ENCODE peak calls at places on chromosomes 13 and 19, in nine cellular contexts. One of them, this sample, is unnamed.

GRCh38 chr13:45989607-45990006 is 62.9 kb downstream of the ZC3H13 start:
- DNase-seq in NB4: no peak
- DNase-seq in effector memory CD4-positive, alpha-beta T cell: no peak
- DNase-seq in stimulated activated CD4-positive, alpha-beta T cell treated with anti-CD3 and anti-CD28 coated beads, Interleukin-4, amount 100 ng/mL, for 4 hours: no peak
- DNase-seq in SK-N-SH: no peak
- DNase-seq in AG09309: peak; percentile 42
- DNase-seq in T-helper 1 cell: no peak
- DNase-seq in breast epithelium: no peak
- DNase-seq in BE2C: no peak
- DNase-seq in this sample: no peak

GRCh38 chr13:31909889-31910551 is 121.6 kb upstream of the FRY start:
- DNase-seq in NB4: peak; percentile 81
- DNase-seq in effector memory CD4-positive, alpha-beta T cell: peak; percentile 42
- DNase-seq in stimulated activated CD4-positive, alpha-beta T cell treated with anti-CD3 and anti-CD28 coated beads, Interleukin-4, amount 100 ng/mL, for 4 hours: peak; percentile 10
- DNase-seq in SK-N-SH: peak; percentile 18
- DNase-seq in AG09309: no peak
- DNase-seq in T-helper 1 cell: peak; percentile 27
- DNase-seq in breast epithelium: no peak
- DNase-seq in BE2C: peak; percentile 69
- DNase-seq in this sample: peak; percentile 43

GRCh38 chr13:77740931-77741586 is 43.6 kb downstream of the SLAIN1 start:
- DNase-seq in NB4: no peak
- DNase-seq in effector memory CD4-positive, alpha-beta T cell: no peak
- DNase-seq in stimulated activated CD4-positive, alpha-beta T cell treated with anti-CD3 and anti-CD28 coated beads, Interleukin-4, amount 100 ng/mL, for 4 hours: no peak
- DNase-seq in SK-N-SH: no peak
- DNase-seq in AG09309: no peak
- DNase-seq in T-helper 1 cell: no peak
- DNase-seq in breast epithelium: no peak
- DNase-seq in BE2C: no peak
- DNase-seq in this sample: no peak

GRCh38 chr19:10567696-10568443 is 909 bp downstream of the CDKN2D start:
- DNase-seq in NB4: peak; percentile 35
- DNase-seq in effector memory CD4-positive, alpha-beta T cell: peak; percentile 17
- DNase-seq in stimulated activated CD4-positive, alpha-beta T cell treated with anti-CD3 and anti-CD28 coated beads, Interleukin-4, amount 100 ng/mL, for 4 hours: peak; percentile 13
- DNase-seq in SK-N-SH: no peak
- DNase-seq in AG09309: no peak
- DNase-seq in T-helper 1 cell: no peak
- DNase-seq in breast epithelium: no peak
- DNase-seq in BE2C: no peak
- DNase-seq in this sample: no peak

GRCh38 chr19:4504874-4505569 is 13.3 kb downstream of the PLIN4 start:
- DNase-seq in NB4: peak; percentile 48
- DNase-seq in effector memory CD4-positive, alpha-beta T cell: no peak
- DNase-seq in stimulated activated CD4-positive, alpha-beta T cell treated with anti-CD3 and anti-CD28 coated beads, Interleukin-4, amount 100 ng/mL, for 4 hours: no peak
- DNase-seq in SK-N-SH: no peak
- DNase-seq in AG09309: no peak
- DNase-seq in T-helper 1 cell: no peak
- DNase-seq in breast epithelium: no peak
- DNase-seq in BE2C: no peak
- DNase-seq in this sample: no peak

GRCh38 chr19:54586397-54586796 is 7.0 kb upstream of the LILRA1 start:
- DNase-seq in NB4: no peak
- DNase-seq in effector memory CD4-positive, alpha-beta T cell: no peak
- DNase-seq in stimulated activated CD4-positive, alpha-beta T cell treated with anti-CD3 and anti-CD28 coated beads, Interleukin-4, amount 100 ng/mL, for 4 hours: no peak
- DNase-seq in SK-N-SH: no peak
- DNase-seq in AG09309: no peak
- DNase-seq in T-helper 1 cell: no peak
- DNase-seq in breast epithelium: no peak
- DNase-seq in BE2C: no peak
- DNase-seq in this sample: no peak

GRCh38 chr13:21686761-21687391 is 16.0 kb downstream of the FGF9 start:
- DNase-seq in NB4: no peak
- DNase-seq in effector memory CD4-positive, alpha-beta T cell: no peak
- DNase-seq in stimulated activated CD4-positive, alpha-beta T cell treated with anti-CD3 and anti-CD28 coated beads, Interleukin-4, amount 100 ng/mL, for 4 hours: no peak
- DNase-seq in SK-N-SH: no peak
- DNase-seq in AG09309: no peak
- DNase-seq in T-helper 1 cell: no peak
- DNase-seq in breast epithelium: no peak
- DNase-seq in BE2C: no peak
- DNase-seq in this sample: no peak

GRCh38 chr19:46605356-46605821 is 4.3 kb downstream of the CALM3 start:
- DNase-seq in NB4: no peak
- DNase-seq in effector memory CD4-positive, alpha-beta T cell: no peak
- DNase-seq in stimulated activated CD4-positive, alpha-beta T cell treated with anti-CD3 and anti-CD28 coated beads, Interleukin-4, amount 100 ng/mL, for 4 hours: no peak
- DNase-seq in SK-N-SH: peak; percentile 17
- DNase-seq in AG09309: no peak
- DNase-seq in T-helper 1 cell: no peak
- DNase-seq in breast epithelium: no peak
- DNase-seq in BE2C: no peak
- DNase-seq in this sample: peak; percentile 15

GRCh38 chr13:76868451-76868850 is 17.8 kb downstream of the KCTD12 start:
- DNase-seq in NB4: no peak
- DNase-seq in effector memory CD4-positive, alpha-beta T cell: no peak
- DNase-seq in stimulated activated CD4-positive, alpha-beta T cell treated with anti-CD3 and anti-CD28 coated beads, Interleukin-4, amount 100 ng/mL, for 4 hours: no peak
- DNase-seq in SK-N-SH: no peak
- DNase-seq in AG09309: no peak
- DNase-seq in T-helper 1 cell: no peak
- DNase-seq in breast epithelium: no peak
- DNase-seq in BE2C: no peak
- DNase-seq in this sample: no peak

GRCh38 chr13:97268772-97269171 is 46.6 kb downstream of the MBNL2 start:
- DNase-seq in NB4: no peak
- DNase-seq in effector memory CD4-positive, alpha-beta T cell: no peak
- DNase-seq in stimulated activated CD4-positive, alpha-beta T cell treated with anti-CD3 and anti-CD28 coated beads, Interleukin-4, amount 100 ng/mL, for 4 hours: no peak
- DNase-seq in SK-N-SH: no peak
- DNase-seq in AG09309: no peak
- DNase-seq in T-helper 1 cell: no peak
- DNase-seq in breast epithelium: no peak
- DNase-seq in BE2C: no peak
- DNase-seq in this sample: no peak

GRCh38 chr19:48190288-48191284 is 20.1 kb downstream of the ZSWIM9 start:
- DNase-seq in NB4: peak; percentile 64
- DNase-seq in effector memory CD4-positive, alpha-beta T cell: peak; percentile 54
- DNase-seq in stimulated activated CD4-positive, alpha-beta T cell treated with anti-CD3 and anti-CD28 coated beads, Interleukin-4, amount 100 ng/mL, for 4 hours: peak; percentile 54
- DNase-seq in SK-N-SH: no peak
- DNase-seq in AG09309: no peak
- DNase-seq in T-helper 1 cell: no peak
- DNase-seq in breast epithelium: peak; percentile 37
- DNase-seq in BE2C: peak; percentile 85
- DNase-seq in this sample: peak; percentile 73

GRCh38 chr13:109387438-109387837 is 398.9 kb downstream of the IRS2 start:
- DNase-seq in NB4: peak; percentile 91
- DNase-seq in effector memory CD4-positive, alpha-beta T cell: no peak
- DNase-seq in stimulated activated CD4-positive, alpha-beta T cell treated with anti-CD3 and anti-CD28 coated beads, Interleukin-4, amount 100 ng/mL, for 4 hours: no peak
- DNase-seq in SK-N-SH: no peak
- DNase-seq in AG09309: no peak
- DNase-seq in T-helper 1 cell: no peak
- DNase-seq in breast epithelium: no peak
- DNase-seq in BE2C: no peak
- DNase-seq in this sample: no peak

GRCh38 chr19:47331490-47331889 is 485 bp upstream of the C5AR2 start:
- DNase-seq in NB4: no peak
- DNase-seq in effector memory CD4-positive, alpha-beta T cell: no peak
- DNase-seq in stimulated activated CD4-positive, alpha-beta T cell treated with anti-CD3 and anti-CD28 coated beads, Interleukin-4, amount 100 ng/mL, for 4 hours: no peak
- DNase-seq in SK-N-SH: no peak
- DNase-seq in AG09309: no peak
- DNase-seq in T-helper 1 cell: no peak
- DNase-seq in breast epithelium: no peak
- DNase-seq in BE2C: no peak
- DNase-seq in this sample: no peak

GRCh38 chr19:46210634-46211033 is 18.9 kb upstream of the IGFL1 start:
- DNase-seq in NB4: no peak
- DNase-seq in effector memory CD4-positive, alpha-beta T cell: no peak
- DNase-seq in stimulated activated CD4-positive, alpha-beta T cell treated with anti-CD3 and anti-CD28 coated beads, Interleukin-4, amount 100 ng/mL, for 4 hours: no peak
- DNase-seq in SK-N-SH: no peak
- DNase-seq in AG09309: no peak
- DNase-seq in T-helper 1 cell: no peak
- DNase-seq in breast epithelium: no peak
- DNase-seq in BE2C: no peak
- DNase-seq in this sample: no peak

GRCh38 chr13:49441846-49442245 is 2.0 kb downstream of the CAB39L start:
- DNase-seq in NB4: no peak
- DNase-seq in effector memory CD4-positive, alpha-beta T cell: no peak
- DNase-seq in stimulated activated CD4-positive, alpha-beta T cell treated with anti-CD3 and anti-CD28 coated beads, Interleukin-4, amount 100 ng/mL, for 4 hours: no peak
- DNase-seq in SK-N-SH: no peak
- DNase-seq in AG09309: no peak
- DNase-seq in T-helper 1 cell: no peak
- DNase-seq in breast epithelium: no peak
- DNase-seq in BE2C: no peak
- DNase-seq in this sample: no peak

GRCh38 chr13:95588721-95589120 is 36.2 kb downstream of the CLDN10 start:
- DNase-seq in NB4: peak; percentile 26
- DNase-seq in effector memory CD4-positive, alpha-beta T cell: no peak
- DNase-seq in stimulated activated CD4-positive, alpha-beta T cell treated with anti-CD3 and anti-CD28 coated beads, Interleukin-4, amount 100 ng/mL, for 4 hours: no peak
- DNase-seq in SK-N-SH: no peak
- DNase-seq in AG09309: peak; percentile 13
- DNase-seq in T-helper 1 cell: no peak
- DNase-seq in breast epithelium: no peak
- DNase-seq in BE2C: no peak
- DNase-seq in this sample: no peak

GRCh38 chr13:100044936-100045335 is 44.0 kb upstream of the PCCA start:
- DNase-seq in NB4: no peak
- DNase-seq in effector memory CD4-positive, alpha-beta T cell: no peak
- DNase-seq in stimulated activated CD4-positive, alpha-beta T cell treated with anti-CD3 and anti-CD28 coated beads, Interleukin-4, amount 100 ng/mL, for 4 hours: no peak
- DNase-seq in SK-N-SH: no peak
- DNase-seq in AG09309: no peak
- DNase-seq in T-helper 1 cell: no peak
- DNase-seq in breast epithelium: no peak
- DNase-seq in BE2C: no peak
- DNase-seq in this sample: no peak

GRCh38 chr13:42373048-42373812 is 101.3 kb downstream of the AKAP11 start:
- DNase-seq in NB4: no peak
- DNase-seq in effector memory CD4-positive, alpha-beta T cell: no peak
- DNase-seq in stimulated activated CD4-positive, alpha-beta T cell treated with anti-CD3 and anti-CD28 coated beads, Interleukin-4, amount 100 ng/mL, for 4 hours: no peak
- DNase-seq in SK-N-SH: no peak
- DNase-seq in AG09309: no peak
- DNase-seq in T-helper 1 cell: no peak
- DNase-seq in breast epithelium: no peak
- DNase-seq in BE2C: no peak
- DNase-seq in this sample: no peak

GRCh38 chr13:20882206-20882605 is 20.3 kb downstream of the XPO4 start:
- DNase-seq in NB4: no peak
- DNase-seq in effector memory CD4-positive, alpha-beta T cell: no peak
- DNase-seq in stimulated activated CD4-positive, alpha-beta T cell treated with anti-CD3 and anti-CD28 coated beads, Interleukin-4, amount 100 ng/mL, for 4 hours: no peak
- DNase-seq in SK-N-SH: no peak
- DNase-seq in AG09309: no peak
- DNase-seq in T-helper 1 cell: no peak
- DNase-seq in breast epithelium: no peak
- DNase-seq in BE2C: no peak
- DNase-seq in this sample: peak; percentile 44

GRCh38 chr13:106362637-106363036 is 172.8 kb downstream of the EFNB2 start:
- DNase-seq in NB4: no peak
- DNase-seq in effector memory CD4-positive, alpha-beta T cell: no peak
- DNase-seq in stimulated activated CD4-positive, alpha-beta T cell treated with anti-CD3 and anti-CD28 coated beads, Interleukin-4, amount 100 ng/mL, for 4 hours: no peak
- DNase-seq in SK-N-SH: peak; percentile 42
- DNase-seq in AG09309: no peak
- DNase-seq in T-helper 1 cell: no peak
- DNase-seq in breast epithelium: no peak
- DNase-seq in BE2C: no peak
- DNase-seq in this sample: no peak

GRCh38 chr19:57465680-57466381 is 8.9 kb upstream of the VN1R1 start:
- DNase-seq in NB4: peak; percentile 62
- DNase-seq in effector memory CD4-positive, alpha-beta T cell: no peak
- DNase-seq in stimulated activated CD4-positive, alpha-beta T cell treated with anti-CD3 and anti-CD28 coated beads, Interleukin-4, amount 100 ng/mL, for 4 hours: no peak
- DNase-seq in SK-N-SH: peak; percentile 48
- DNase-seq in AG09309: no peak
- DNase-seq in T-helper 1 cell: no peak
- DNase-seq in breast epithelium: no peak
- DNase-seq in BE2C: peak; percentile 36
- DNase-seq in this sample: peak; percentile 62

GRCh38 chr13:110379905-110380341 is 72.8 kb downstream of the COL4A2 start:
- DNase-seq in NB4: no peak
- DNase-seq in effector memory CD4-positive, alpha-beta T cell: no peak
- DNase-seq in stimulated activated CD4-positive, alpha-beta T cell treated with anti-CD3 and anti-CD28 coated beads, Interleukin-4, amount 100 ng/mL, for 4 hours: no peak
- DNase-seq in SK-N-SH: no peak
- DNase-seq in AG09309: no peak
- DNase-seq in T-helper 1 cell: no peak
- DNase-seq in breast epithelium: no peak
- DNase-seq in BE2C: no peak
- DNase-seq in this sample: no peak

GRCh38 chr13:46168341-46168740 is 13.6 kb downstream of the LCP1 start:
- DNase-seq in NB4: peak; percentile 96
- DNase-seq in effector memory CD4-positive, alpha-beta T cell: peak; percentile 59
- DNase-seq in stimulated activated CD4-positive, alpha-beta T cell treated with anti-CD3 and anti-CD28 coated beads, Interleukin-4, amount 100 ng/mL, for 4 hours: peak; percentile 62
- DNase-seq in SK-N-SH: no peak
- DNase-seq in AG09309: no peak
- DNase-seq in T-helper 1 cell: peak; percentile 47
- DNase-seq in breast epithelium: peak; percentile 58
- DNase-seq in BE2C: no peak
- DNase-seq in this sample: no peak

GRCh38 chr13:100389617-100390016 is 199.0 kb downstream of the GGACT start:
- DNase-seq in NB4: peak; percentile 59
- DNase-seq in effector memory CD4-positive, alpha-beta T cell: no peak
- DNase-seq in stimulated activated CD4-positive, alpha-beta T cell treated with anti-CD3 and anti-CD28 coated beads, Interleukin-4, amount 100 ng/mL, for 4 hours: no peak
- DNase-seq in SK-N-SH: no peak
- DNase-seq in AG09309: no peak
- DNase-seq in T-helper 1 cell: no peak
- DNase-seq in breast epithelium: no peak
- DNase-seq in BE2C: peak; percentile 32
- DNase-seq in this sample: no peak

GRCh38 chr19:31613683-31614219 is 264.5 kb upstream of the TSHZ3 start:
- DNase-seq in NB4: no peak
- DNase-seq in effector memory CD4-positive, alpha-beta T cell: no peak
- DNase-seq in stimulated activated CD4-positive, alpha-beta T cell treated with anti-CD3 and anti-CD28 coated beads, Interleukin-4, amount 100 ng/mL, for 4 hours: no peak
- DNase-seq in SK-N-SH: peak; percentile 27
- DNase-seq in AG09309: no peak
- DNase-seq in T-helper 1 cell: no peak
- DNase-seq in breast epithelium: no peak
- DNase-seq in BE2C: no peak
- DNase-seq in this sample: no peak

GRCh38 chr13:26132756-26133155 is 80.9 kb upstream of the SHISA2 start:
- DNase-seq in NB4: peak; percentile 19
- DNase-seq in effector memory CD4-positive, alpha-beta T cell: no peak
- DNase-seq in stimulated activated CD4-positive, alpha-beta T cell treated with anti-CD3 and anti-CD28 coated beads, Interleukin-4, amount 100 ng/mL, for 4 hours: no peak
- DNase-seq in SK-N-SH: no peak
- DNase-seq in AG09309: no peak
- DNase-seq in T-helper 1 cell: no peak
- DNase-seq in breast epithelium: no peak
- DNase-seq in BE2C: no peak
- DNase-seq in this sample: no peak

GRCh38 chr13:27120811-27121210 is 50.8 kb downstream of the USP12 start:
- DNase-seq in NB4: no peak
- DNase-seq in effector memory CD4-positive, alpha-beta T cell: no peak
- DNase-seq in stimulated activated CD4-positive, alpha-beta T cell treated with anti-CD3 and anti-CD28 coated beads, Interleukin-4, amount 100 ng/mL, for 4 hours: no peak
- DNase-seq in SK-N-SH: no peak
- DNase-seq in AG09309: no peak
- DNase-seq in T-helper 1 cell: no peak
- DNase-seq in breast epithelium: no peak
- DNase-seq in BE2C: no peak
- DNase-seq in this sample: no peak

GRCh38 chr13:41516166-41516565 is 58.8 kb downstream of the RGCC start:
- DNase-seq in NB4: no peak
- DNase-seq in effector memory CD4-positive, alpha-beta T cell: no peak
- DNase-seq in stimulated activated CD4-positive, alpha-beta T cell treated with anti-CD3 and anti-CD28 coated beads, Interleukin-4, amount 100 ng/mL, for 4 hours: no peak
- DNase-seq in SK-N-SH: no peak
- DNase-seq in AG09309: no peak
- DNase-seq in T-helper 1 cell: no peak
- DNase-seq in breast epithelium: no peak
- DNase-seq in BE2C: no peak
- DNase-seq in this sample: no peak

GRCh38 chr13:78618411-78618810 is 15.1 kb upstream of the POU4F1 start:
- DNase-seq in NB4: no peak
- DNase-seq in effector memory CD4-positive, alpha-beta T cell: no peak
- DNase-seq in stimulated activated CD4-positive, alpha-beta T cell treated with anti-CD3 and anti-CD28 coated beads, Interleukin-4, amount 100 ng/mL, for 4 hours: no peak
- DNase-seq in SK-N-SH: no peak
- DNase-seq in AG09309: no peak
- DNase-seq in T-helper 1 cell: no peak
- DNase-seq in breast epithelium: no peak
- DNase-seq in BE2C: no peak
- DNase-seq in this sample: no peak

GRCh38 chr13:99501952-99502310 is 659 bp downstream of the TM9SF2 start:
- DNase-seq in NB4: peak; percentile 46
- DNase-seq in effector memory CD4-positive, alpha-beta T cell: no peak
- DNase-seq in stimulated activated CD4-positive, alpha-beta T cell treated with anti-CD3 and anti-CD28 coated beads, Interleukin-4, amount 100 ng/mL, for 4 hours: peak; percentile 30
- DNase-seq in SK-N-SH: no peak
- DNase-seq in AG09309: no peak
- DNase-seq in T-helper 1 cell: no peak
- DNase-seq in breast epithelium: no peak
- DNase-seq in BE2C: peak; percentile 23
- DNase-seq in this sample: peak; percentile 32

GRCh38 chr13:99307648-99308339 is 595 bp upstream of the GPR183 start:
- DNase-seq in NB4: peak; percentile 68
- DNase-seq in effector memory CD4-positive, alpha-beta T cell: no peak
- DNase-seq in stimulated activated CD4-positive, alpha-beta T cell treated with anti-CD3 and anti-CD28 coated beads, Interleukin-4, amount 100 ng/mL, for 4 hours: peak; percentile 69
- DNase-seq in SK-N-SH: no peak
- DNase-seq in AG09309: no peak
- DNase-seq in T-helper 1 cell: peak; percentile 28
- DNase-seq in breast epithelium: no peak
- DNase-seq in BE2C: no peak
- DNase-seq in this sample: no peak